ENCODE peak calls at places on chromosomes 5 and 9, in four cellular contexts. E is iPS DF 6.9, P is psoas muscle, F is WERI-Rb-1. H is an unnamed sample.

GRCh38 chr5:162931501-162931900 is 505.9 kb upstream of the CCNG1 start:
- DNase-seq in E (no peak), P (no peak), F (no peak), H (no peak)

GRCh38 chr5:125602184-125602583 is 821.0 kb upstream of the GRAMD2B start:
- DNase-seq in E (no peak), P (no peak), F (no peak), H (no peak)

GRCh38 chr5:147453901-147454814 is 55.7 kb downstream of the DPYSL3 start:
- DNase-seq in E (peak), P (peak), F (peak), H (peak)

GRCh38 chr5:50415912-50416311 is 25.2 kb downstream of the EMB start:
- DNase-seq in E (no peak), P (no peak), F (no peak), H (no peak)

GRCh38 chr9:102844754-102845153 is 150.4 kb upstream of the CYLC2 start:
- DNase-seq in E (no peak), P (no peak), F (no peak), H (no peak)

GRCh38 chr9:77384406-77384805 is 207.1 kb downstream of the VPS13A start:
- DNase-seq in E (no peak), P (no peak), F (no peak), H (no peak)

GRCh38 chr5:132372542-132372941 is 3.0 kb downstream of the SLC22A5 start:
- DNase-seq in E (no peak), P (no peak), F (no peak), H (no peak)

GRCh38 chr5:73061593-73061992 is 58.8 kb upstream of the TMEM171 start:
- DNase-seq in E (no peak), P (no peak), F (no peak), H (no peak)

GRCh38 chr5:7671420-7671819 is 179.5 kb downstream of the CFAP90 start:
- DNase-seq in E (no peak), P (no peak), F (no peak), H (no peak)

GRCh38 chr5:135229679-135230132 is 169.3 kb downstream of the MACROH2A1 start:
- DNase-seq in E (no peak), P (no peak), F (no peak), H (no peak)

GRCh38 chr9:99140685-99141314 is 35.9 kb downstream of the TGFBR1 start:
- DNase-seq in E (peak), P (peak), F (peak), H (peak)

GRCh38 chr5:124747770-124748686 is 1.6 kb upstream of the ZNF608 start:
- DNase-seq in E (no peak), P (no peak), F (peak), H (peak)

GRCh38 chr9:21710792-21711191 is 91.6 kb upstream of the MTAP start:
- DNase-seq in E (no peak), P (no peak), F (no peak), H (no peak)

GRCh38 chr5:54895816-54896341 is 89.5 kb downstream of the ESM1 start:
- DNase-seq in E (no peak), P (no peak), F (peak), H (peak)

GRCh38 chr9:117681827-117682226 is 22.4 kb upstream of the TLR4 start:
- DNase-seq in E (no peak), P (no peak), F (no peak), H (no peak)

GRCh38 chr5:135135530-135136201 is 101.6 kb upstream of the PITX1 start:
- DNase-seq in E (no peak), P (peak), F (no peak), H (peak)

GRCh38 chr9:115733736-115734135 is 419.9 kb upstream of the PAPPA start:
- DNase-seq in E (no peak), P (no peak), F (no peak), H (no peak)

GRCh38 chr5:27702339-27702820 is 664.0 kb upstream of the CDH9 start:
- DNase-seq in E (no peak), P (no peak), F (peak), H (no peak)

GRCh38 chr5:179300834-179301233 is 44.4 kb downstream of the ADAMTS2 start:
- DNase-seq in E (no peak), P (peak), F (no peak), H (no peak)

GRCh38 chr9:129779560-129780190 is 23.3 kb upstream of the TOR1B start:
- DNase-seq in E (no peak), P (no peak), F (no peak), H (no peak)

GRCh38 chr9:78023003-78023741 is 8.4 kb downstream of the GNAQ start:
- DNase-seq in E (no peak), P (no peak), F (no peak), H (no peak)

GRCh38 chr5:63822633-63823032 is 139.6 kb downstream of the HTR1A start:
- DNase-seq in E (no peak), P (no peak), F (no peak), H (no peak)

GRCh38 chr5:168479166-168479565 is 7.1 kb upstream of the RARS1 start:
- DNase-seq in E (no peak), P (no peak), F (no peak), H (no peak)

GRCh38 chr9:5817776-5818336 is 15.1 kb downstream of the ERMP1 start:
- DNase-seq in E (no peak), P (no peak), F (no peak), H (no peak)

GRCh38 chr9:71693607-71694006 is 74.7 kb downstream of the CEMIP2 start:
- DNase-seq in E (no peak), P (no peak), F (no peak), H (no peak)

GRCh38 chr5:174293006-174293405 is 247.5 kb downstream of the NSG2 start:
- DNase-seq in E (no peak), P (no peak), F (no peak), H (no peak)

GRCh38 chr5:43638556-43638955 is 35.6 kb downstream of the NNT start:
- DNase-seq in E (no peak), P (no peak), F (no peak), H (no peak)

GRCh38 chr9:131539223-131539923 is 6.0 kb upstream of the PRRT1B start:
- DNase-seq in E (no peak), P (no peak), F (no peak), H (no peak)

GRCh38 chr9:97670586-97670985 is 26.6 kb downstream of the XPA start:
- DNase-seq in E (no peak), P (no peak), F (no peak), H (no peak)

GRCh38 chr5:21049900-21050299 is 1061.9 kb upstream of the CDH18 start:
- DNase-seq in E (no peak), P (no peak), F (no peak), H (no peak)

GRCh38 chr9:127290666-127291065 is 26.1 kb downstream of the GARNL3 start:
- DNase-seq in E (no peak), P (no peak), F (no peak), H (no peak)

GRCh38 chr9:106753155-106753671 is 109.8 kb upstream of the ZNF462 start:
- DNase-seq in E (no peak), P (no peak), F (no peak), H (no peak)

GRCh38 chr9:89436963-89437625 is 60.8 kb downstream of the SEMA4D start:
- DNase-seq in E (no peak), P (no peak), F (no peak), H (no peak)

GRCh38 chr5:149140197-149141002 is 893 bp upstream of the ABLIM3 start:
- DNase-seq in E (no peak), P (no peak), F (no peak), H (no peak)

GRCh38 chr9:11469745-11470144 is 856.9 kb upstream of the PTPRD start:
- DNase-seq in E (no peak), P (no peak), F (no peak), H (no peak)

GRCh38 chr5:144187699-144188294 is 17.1 kb downstream of the KCTD16 start:
- DNase-seq in E (no peak), P (peak), F (no peak), H (peak)

GRCh38 chr9:134226221-134226930 is 62.0 kb upstream of the RNU6ATAC start:
- DNase-seq in E (no peak), P (peak), F (no peak), H (peak)

GRCh38 chr9:75483636-75484035 is 395.3 kb downstream of the OSTF1 start:
- DNase-seq in E (no peak), P (no peak), F (no peak), H (no peak)

DNA sequence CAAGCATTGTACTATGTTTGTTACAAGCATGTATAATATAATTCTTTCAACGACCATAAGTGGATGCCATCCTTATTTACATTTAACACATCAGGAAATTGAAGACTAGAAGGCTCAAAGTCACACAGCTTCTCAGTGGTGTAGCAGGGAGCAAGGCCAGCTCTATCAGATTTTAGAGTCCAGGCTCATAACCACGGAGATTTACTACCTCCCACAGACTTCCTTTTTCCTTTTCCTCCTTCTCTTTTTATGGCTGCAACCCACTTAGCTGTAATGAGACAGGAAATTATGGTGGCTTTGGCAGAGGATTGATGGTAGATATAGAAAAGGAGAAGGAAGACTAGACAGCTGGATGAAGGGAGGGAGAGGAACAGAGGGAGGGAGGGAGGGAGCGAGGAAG is 47.4 kb downstream of the SPEF2 start:
- DNase-seq in E (no peak), P (no peak), F (no peak), H (no peak)
- H3K4me3 ChIP-seq in E (no peak), P (no peak), F (no peak), H (no peak)

GRCh38 chr9:133126697-133127339 is 5.8 kb upstream of the RALGDS start:
- DNase-seq in E (no peak), P (peak), F (no peak), H (peak)
- H3K4me3 ChIP-seq in E (no peak), P (peak), F (no peak), H (peak)

GRCh38 chr9:93134018-93134739 is at the start of gene NINJ1:
- DNase-seq in E (no peak), P (peak), F (peak), H (peak)

GRCh38 chr9:93136693-93137092 is 2.6 kb upstream of the NINJ1 start:
- DNase-seq in E (no peak), P (peak), F (no peak), H (no peak)

GRCh38 chr9:93137362-93137761 is 3.3 kb upstream of the NINJ1 start:
- DNase-seq in E (no peak), P (peak), F (no peak), H (no peak)

GRCh38 chr9:93134740-93135444 is 841 bp upstream of the NINJ1 start:
- DNase-seq in E (no peak), P (peak), F (no peak), H (peak)

DNA sequence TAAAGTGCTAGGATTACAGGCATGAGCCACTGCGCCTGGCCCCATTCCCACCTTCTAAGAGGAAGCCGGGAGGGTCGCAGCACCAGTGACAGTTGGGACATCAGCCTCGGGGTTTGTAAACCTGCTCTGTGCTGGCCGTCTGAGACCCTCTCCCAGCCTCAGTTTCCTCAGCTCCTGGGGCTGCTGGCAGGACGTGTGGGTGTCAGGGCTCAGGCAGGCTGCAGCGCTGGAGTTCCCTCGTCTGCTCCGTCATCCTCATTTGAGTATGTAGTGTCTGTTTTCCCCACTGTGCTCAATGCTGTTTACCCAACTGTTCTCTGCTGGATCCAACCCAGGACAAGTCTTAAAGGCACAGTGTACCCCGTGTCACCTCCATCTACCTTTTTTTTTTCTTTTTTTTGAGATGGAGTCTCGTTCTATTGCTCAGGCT is 2.0 kb upstream of the NINJ1 start:
- DNase-seq in E (no peak), P (peak), F (no peak), H (peak)
- H3K4me3 ChIP-seq in E (no peak), P (peak), F (no peak), H (peak)

GRCh38 chr5:151162794-151163193 is 5.2 kb upstream of the ANXA6 start:
- DNase-seq in E (no peak), P (no peak), F (no peak), H (no peak)

GRCh38 chr5:151157426-151158286 is at the start of gene ANXA6:
- DNase-seq in E (peak), P (peak), F (peak), H (peak)

GRCh38 chr5:151158287-151158661 is 695 bp upstream of the ANXA6 start:
- DNase-seq in E (no peak), P (no peak), F (peak), H (peak)

GRCh38 chr5:151156732-151157402 is 712 bp downstream of the ANXA6 start:
- DNase-seq in E (no peak), P (peak), F (no peak), H (peak)

GRCh38 chr5:151159649-151160373 is 2.2 kb upstream of the ANXA6 start:
- DNase-seq in E (no peak), P (no peak), F (no peak), H (no peak)
- H3K4me3 ChIP-seq in E (no peak), P (no peak), F (no peak), H (no peak)

DNA sequence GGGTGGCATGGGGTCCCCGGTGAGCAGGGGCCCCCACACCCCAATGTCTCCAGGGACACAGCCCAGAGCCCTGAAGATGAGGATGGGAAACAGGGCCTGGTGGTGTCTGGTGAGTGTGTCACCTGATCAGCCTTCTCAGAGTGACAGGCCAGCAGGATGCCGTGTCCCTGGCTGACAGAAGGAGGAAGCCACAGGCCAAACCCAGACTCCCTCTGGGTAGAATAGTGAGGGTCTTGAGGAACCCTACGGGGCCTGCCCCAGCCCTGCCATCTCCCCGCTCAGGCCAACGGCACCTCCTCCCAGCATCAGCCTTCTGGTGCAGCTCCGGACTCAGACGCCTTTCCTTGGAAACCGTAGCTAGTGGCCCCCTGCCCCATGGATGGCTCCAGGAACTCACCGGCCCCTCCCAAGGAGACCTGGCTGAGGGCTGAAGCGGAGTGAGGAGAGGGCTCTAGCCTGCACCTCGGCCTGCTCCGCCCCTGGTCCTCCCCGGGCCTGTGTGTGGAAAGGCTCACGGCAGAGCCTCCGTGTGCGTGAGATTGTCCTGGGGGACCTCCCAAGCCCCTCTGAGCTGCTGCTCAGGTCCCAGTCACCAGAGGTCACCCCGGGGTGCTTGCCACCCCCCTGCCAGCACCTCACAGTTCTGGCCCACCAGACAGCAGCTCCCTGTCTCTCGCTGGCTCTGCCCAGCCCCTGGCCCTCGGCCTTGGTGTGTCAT is 6.0 kb downstream of the RALGDS start:
- DNase-seq in E (no peak), P (peak), F (peak), H (no peak)
- H3K4me3 ChIP-seq in E (no peak), P (peak), F (no peak), H (no peak)

DNA sequence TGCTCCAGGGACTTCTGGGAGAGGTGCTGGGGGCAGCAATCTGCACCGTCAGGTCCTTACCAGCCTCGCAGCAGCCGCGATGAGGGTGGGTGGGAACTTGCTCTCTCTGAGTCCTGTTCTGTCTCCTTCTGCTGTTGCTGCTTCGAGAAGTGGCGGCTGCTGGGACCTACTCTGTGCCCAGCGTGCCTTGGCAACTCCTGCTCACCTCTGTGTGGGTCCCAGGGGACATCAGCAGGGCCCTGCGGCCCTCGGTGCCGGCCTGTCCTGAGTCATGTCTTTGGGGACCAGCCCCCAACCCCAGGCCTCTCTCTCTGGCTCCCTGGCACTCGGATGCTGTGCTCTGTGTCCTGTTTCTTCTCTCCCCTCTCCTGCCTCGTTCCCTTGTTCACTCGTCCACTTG is 49.5 kb downstream of the KCNT1 start:
- DNase-seq in E (no peak), P (no peak), F (no peak), H (no peak)
- H3K4me3 ChIP-seq in E (no peak), P (no peak), F (no peak), H (no peak)

H was measured in SJCRH30.